ENCODE peak calls at places on chromosomes 4 and X, in four cellular contexts. A is non-pigmented ciliary epithelial cell, O is psoas muscle, Q is EH. F is an unnamed sample.

GRCh38 chr4:41360911-41361830 is 104.4 kb downstream of the UCHL1 start:
- DNase-seq in A (no peak), O (peak), Q (peak), F (peak)

GRCh38 chr4:181949704-181950312 is 293.4 kb upstream of the TENM3 start:
- DNase-seq in A (no peak), O (no peak), Q (no peak), F (no peak)

GRCh38 chr4:74805601-74806000 is 11.3 kb upstream of the BTC start:
- DNase-seq in A (peak), O (no peak), Q (peak), F (no peak)

GRCh38 chr4:105836537-105836936 is 58.7 kb upstream of the NPNT start:
- DNase-seq in A (no peak), O (no peak), Q (no peak), F (no peak)

GRCh38 chrX:71177327-71177726 is 32.7 kb downstream of the NLGN3 start:
- DNase-seq in A (no peak), O (no peak), Q (peak), F (no peak)

GRCh38 chr4:70838400-70838971 is 1.2 kb downstream of the GRSF1 start:
- DNase-seq in A (no peak), O (no peak), Q (peak), F (no peak)

GRCh38 chr4:78569291-78569821 is 17.8 kb downstream of the ANXA3 start:
- DNase-seq in A (peak), O (no peak), Q (peak), F (no peak)

GRCh38 chr4:169976951-169977350 is 49.2 kb downstream of the MFAP3L start:
- DNase-seq in A (no peak), O (no peak), Q (no peak), F (no peak)

GRCh38 chr4:22480928-22481327 is 34.9 kb downstream of the ADGRA3 start:
- DNase-seq in A (no peak), O (no peak), Q (no peak), F (no peak)

GRCh38 chrX:101617211-101618191 is at the start of gene ARMCX6:
- DNase-seq in A (no peak), O (peak), Q (peak), F (peak)

GRCh38 chr4:13872145-13872544 is 244.6 kb upstream of the BOD1L1 start:
- DNase-seq in A (no peak), O (no peak), Q (peak), F (no peak)

GRCh38 chrX:152632445-152633097 is 5.1 kb upstream of the GABRQ start:
- DNase-seq in A (no peak), O (peak), Q (peak), F (no peak)

GRCh38 chr4:21512351-21512750 is 436.2 kb downstream of the KCNIP4 start:
- DNase-seq in A (peak), O (no peak), Q (peak), F (no peak)

GRCh38 chr4:68062501-68062900 is 67.2 kb downstream of the TMPRSS11F start:
- DNase-seq in A (no peak), O (no peak), Q (no peak), F (no peak)

GRCh38 chrX:21756785-21757529 is 959 bp downstream of the SMPX start:
- DNase-seq in A (no peak), O (no peak), Q (no peak), F (no peak)

GRCh38 chrX:15384304-15384703 is at the start of gene VEGFD:
- DNase-seq in A (peak), O (no peak), Q (peak), F (no peak)

GRCh38 chr4:106676173-106676921 is 307.8 kb upstream of the GIMD1 start:
- DNase-seq in A (peak), O (no peak), Q (peak), F (no peak)